ENCODE peak calls at places on chromosomes 3 and 15, in five cellular contexts. J is HCT116, T is spleen, S is Panc1, P is stomach. I is an unnamed sample.

GRCh38 chr3:112730210-112730609 is 89.3 kb upstream of the CCDC80 start:
- DNase-seq in J (no peak), P (no peak), T (no peak), S (no peak), I (no peak)

GRCh38 chr3:27483117-27484001 is 825 bp downstream of the SLC4A7 start:
- DNase-seq in P (peak; percentile 42), S (no peak), T (peak; percentile 90), J (no peak), I (peak; percentile 74)

GRCh38 chr3:11154036-11154952 is at the start of gene HRH1:
- DNase-seq in T (peak; percentile 64), J (no peak), S (no peak), P (no peak), I (no peak)

GRCh38 chr15:32717290-32718081 is at the start of gene GREM1:
- DNase-seq in J (no peak), T (no peak), P (no peak), S (no peak), I (no peak)

GRCh38 chr3:197216914-197217313 is 81.5 kb downstream of the DLG1 start:
- DNase-seq in P (no peak), T (no peak), J (no peak), S (no peak), I (no peak)

GRCh38 chr15:51869074-51869425 is 39.6 kb downstream of the TMOD3 start:
- DNase-seq in J (peak; percentile 85), T (no peak), P (no peak), S (no peak), I (no peak)

GRCh38 chr3:126895178-126896066 is 87.5 kb upstream of the PLXNA1 start:
- DNase-seq in P (no peak), T (no peak), J (no peak), S (no peak), I (no peak)

GRCh38 chr3:127999509-128000106 is 52.6 kb upstream of the SEC61A1 start:
- DNase-seq in P (no peak), S (no peak), T (no peak), J (no peak), I (no peak)

GRCh38 chr3:42804831-42805821 is 836 bp upstream of the HIGD1A start:
- DNase-seq in T (peak; percentile 83), S (no peak), P (peak; percentile 62), J (no peak), I (no peak)

GRCh38 chr15:100131321-100132224 is 210.2 kb downstream of the ADAMTS17 start:
- DNase-seq in P (peak; percentile 41), J (no peak), T (no peak), S (no peak), I (no peak)

GRCh38 chr3:58013973-58014649 is 5.9 kb downstream of the FLNB start:
- DNase-seq in S (no peak), T (no peak), J (no peak), P (peak; percentile 39), I (no peak)
- TF ChIP-seq POLR2AphosphoS5 in S (no peak), T (no peak), J (no peak), P (peak; percentile 20), I (no peak)

GRCh38 chr3:133894334-133895207 is 1.1 kb downstream of the RAB6B start:
- DNase-seq in J (no peak), P (no peak), T (no peak), S (no peak), I (no peak)
- H3K4me3 ChIP-seq in J (peak overlapping the region; percentile 84), P (peak overlapping the region; percentile 83), T (peak overlapping the region; percentile 49), S (peak overlapping the region; percentile 79), I (peak overlapping the region; percentile 51)

DNA sequence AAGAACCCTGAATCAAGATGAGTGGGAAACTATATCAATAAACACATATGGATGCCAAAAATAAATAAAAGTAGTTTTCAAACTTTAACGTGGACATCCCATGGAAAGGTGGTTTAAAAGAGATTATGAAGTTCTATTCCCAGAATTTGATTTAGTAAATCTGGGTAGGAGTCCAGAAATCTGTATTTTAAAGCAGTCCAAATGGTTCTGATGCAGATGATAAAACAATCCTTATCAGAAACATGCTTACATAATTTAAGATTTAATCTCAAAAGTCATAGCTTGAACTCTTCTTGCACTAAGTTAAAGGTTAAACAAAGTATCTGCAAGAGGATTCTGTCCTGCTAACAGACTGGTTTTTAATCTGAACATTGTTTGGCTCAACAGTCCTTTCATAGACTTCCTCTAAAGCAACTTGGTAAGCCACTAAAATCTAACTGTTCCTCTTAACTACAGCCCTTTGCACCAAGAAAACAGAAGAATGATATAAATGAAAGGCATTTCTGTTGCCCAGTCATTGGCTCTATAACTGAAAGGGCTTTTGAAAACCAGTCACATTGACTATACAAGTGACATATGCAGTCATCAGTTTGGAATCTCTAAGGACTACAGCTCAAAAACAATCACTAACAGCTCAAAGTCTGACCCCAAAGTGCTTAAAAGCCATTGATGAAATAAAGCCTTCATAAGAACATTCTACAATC is 23.4 kb upstream of the MAP4 start:
- DNase-seq in S (peak; percentile 39), P (no peak), T (no peak), J (peak; percentile 74), I (peak; percentile 3)
- TF ChIP-seq POLR2AphosphoS5 in S (no peak), P (no peak), T (no peak), J (no peak), I (no peak)

GRCh38 chr3:46954178-46954577 is 22.4 kb downstream of the CCDC12 start:
- DNase-seq in T (no peak), S (no peak), J (no peak), P (no peak), I (no peak)

GRCh38 chr3:46952813-46953212 is 23.7 kb downstream of the CCDC12 start:
- DNase-seq in P (no peak), J (no peak), T (peak; percentile 1), S (no peak), I (no peak)

GRCh38 chr3:46955801-46956259 is 20.7 kb downstream of the CCDC12 start:
- DNase-seq in T (peak; percentile 32), P (no peak), S (no peak), J (no peak), I (no peak)

GRCh38 chr3:46955157-46955556 is 21.4 kb downstream of the CCDC12 start:
- DNase-seq in J (no peak), S (no peak), P (no peak), T (peak; percentile 39), I (no peak)

DNA sequence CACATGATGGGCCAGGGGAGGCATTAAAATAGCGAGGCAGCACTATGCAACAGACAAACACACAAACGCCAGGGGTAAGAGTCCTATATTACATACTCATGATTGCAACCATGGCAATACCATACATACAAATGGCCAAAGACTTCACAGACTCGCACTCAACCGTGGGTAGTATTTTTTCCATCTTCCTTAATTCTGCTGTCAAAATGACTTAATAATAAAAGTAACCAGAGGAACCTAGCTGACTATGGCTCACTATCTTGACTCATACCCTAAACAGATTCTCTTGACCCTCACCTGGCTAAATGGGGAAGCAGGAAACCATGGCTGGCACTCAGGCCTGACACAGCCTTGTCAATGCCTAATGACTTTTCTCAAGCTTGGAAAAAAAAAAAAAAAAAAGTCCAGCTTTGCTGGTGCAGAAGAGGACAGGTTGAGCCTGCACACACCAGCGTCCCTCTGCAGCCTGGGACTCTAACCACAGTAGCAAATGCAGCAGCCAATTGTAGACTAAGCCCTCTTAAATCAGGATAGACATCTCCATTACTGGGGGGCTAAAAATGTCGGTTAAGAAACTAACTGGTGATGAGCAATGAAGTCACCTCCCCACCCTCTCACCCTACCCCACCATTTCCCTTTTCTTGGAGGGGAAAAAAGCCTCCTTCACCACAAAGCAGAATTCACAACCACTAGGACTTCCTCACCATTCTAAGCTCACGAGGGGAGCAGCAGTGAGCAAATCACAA is 23.1 kb downstream of the CCDC12 start:
- DNase-seq in T (peak; percentile 23), S (no peak), J (no peak), P (no peak), I (peak; percentile 82)
- H3K4me3 ChIP-seq in T (no peak overlapping the region), S (no peak overlapping the region), J (no peak overlapping the region), P (no peak overlapping the region), I (no peak overlapping the region)

GRCh38 chr3:106822204-106822603 is 555.0 kb upstream of the CCDC54 start:
- DNase-seq in J (no peak), P (no peak), S (no peak), T (no peak), I (no peak)
- TF ChIP-seq POLR2AphosphoS5 in J (no peak), P (no peak), S (no peak), T (no peak), I (no peak)

DNA sequence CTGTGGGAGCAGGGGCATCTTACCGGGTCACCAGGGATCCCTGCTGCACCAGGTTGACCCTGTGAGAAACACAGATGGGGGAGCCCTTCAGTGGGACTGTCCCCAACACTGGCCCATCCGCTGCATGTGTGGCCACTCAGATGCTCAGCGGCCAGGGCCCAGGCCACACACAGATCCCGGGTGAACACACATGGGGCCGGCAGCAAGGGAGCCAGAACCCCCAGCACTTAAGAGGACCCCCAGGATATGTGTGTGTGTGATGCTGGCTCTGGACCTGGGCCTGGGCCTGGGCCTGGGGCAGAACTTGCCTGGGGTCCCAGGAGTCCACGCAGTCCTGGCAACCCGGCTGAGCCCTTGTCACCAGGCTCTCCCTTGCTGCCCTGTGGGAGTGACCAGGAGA is 4.9 kb upstream of the UCN2 start:
- DNase-seq in S (no peak), J (no peak), T (no peak), P (no peak), I (no peak)
- H3K4me3 ChIP-seq in S (no peak overlapping the region), J (no peak overlapping the region), T (no peak overlapping the region), P (no peak overlapping the region), I (no peak overlapping the region)